ENCODE peak calls at places on chromosomes 7 and 10, in ten cellular contexts. Z is SJSA1; V is cardiac muscle cell; E is right atrium auricular region; Q is kidney; P is CD8-positive, alpha-beta memory T cell; K is hepatocyte; N is left lung; F is upper lobe of right lung; O is mucosa of descending colon. A is an unnamed sample.

GRCh38 chr10:680146-680545 is 9.3 kb downstream of the DIP2C start:
- DNase-seq in V (no peak), N (no peak), F (peak; percentile 48), Z (no peak), E (no peak), K (no peak), P (no peak), Q (no peak), O (no peak), A (peak; percentile 53)

GRCh38 chr10:72846225-72846624 is 47.3 kb upstream of the OIT3 start:
- DNase-seq in N (no peak), Q (no peak), K (no peak), F (no peak), E (no peak), V (no peak), O (no peak), P (no peak), Z (no peak), A (no peak)

GRCh38 chr10:126803394-126803793 is 101.8 kb upstream of the DOCK1 start:
- DNase-seq in F (no peak), O (no peak), V (no peak), P (no peak), E (no peak), K (no peak), Z (no peak), N (no peak), Q (no peak), A (no peak)

GRCh38 chr10:70478191-70479160 is at the start of gene PALD1:
- DNase-seq in N (peak; percentile 72), P (peak; percentile 16), Q (peak; percentile 91), F (peak; percentile 82), E (peak; percentile 81), O (peak; percentile 62), K (peak; percentile 72), Z (no peak), V (peak; percentile 71), A (no peak)

GRCh38 chr10:14532473-14533251 is 201.9 kb upstream of the FRMD4A start:
- DNase-seq in P (no peak), V (no peak), O (peak; percentile 67), Q (no peak), N (no peak), F (no peak), K (peak; percentile 77), E (no peak), Z (no peak), A (no peak)

GRCh38 chr7:106871793-106872571 is 6.9 kb downstream of the PIK3CG start:
- DNase-seq in P (no peak), O (no peak), Q (no peak), N (no peak), K (no peak), Z (no peak), V (no peak), E (no peak), F (no peak), A (no peak)

GRCh38 chr7:24870766-24871165 is 109.2 kb downstream of the OSBPL3 start:
- DNase-seq in F (no peak), N (no peak), P (no peak), K (no peak), Q (no peak), Z (no peak), E (no peak), O (no peak), V (no peak), A (no peak)

GRCh38 chr10:117899181-117899683 is 147.5 kb downstream of the RAB11FIP2 start:
- DNase-seq in K (no peak), Z (no peak), E (no peak), Q (no peak), N (no peak), V (no peak), P (no peak), F (no peak), O (no peak), A (no peak)

GRCh38 chr7:50369408-50370026 is 65.0 kb downstream of the IKZF1 start:
- DNase-seq in Z (no peak), N (no peak), P (peak; percentile 44), Q (no peak), E (no peak), O (no peak), V (peak; percentile 43), K (no peak), F (no peak), A (no peak)

DNA sequence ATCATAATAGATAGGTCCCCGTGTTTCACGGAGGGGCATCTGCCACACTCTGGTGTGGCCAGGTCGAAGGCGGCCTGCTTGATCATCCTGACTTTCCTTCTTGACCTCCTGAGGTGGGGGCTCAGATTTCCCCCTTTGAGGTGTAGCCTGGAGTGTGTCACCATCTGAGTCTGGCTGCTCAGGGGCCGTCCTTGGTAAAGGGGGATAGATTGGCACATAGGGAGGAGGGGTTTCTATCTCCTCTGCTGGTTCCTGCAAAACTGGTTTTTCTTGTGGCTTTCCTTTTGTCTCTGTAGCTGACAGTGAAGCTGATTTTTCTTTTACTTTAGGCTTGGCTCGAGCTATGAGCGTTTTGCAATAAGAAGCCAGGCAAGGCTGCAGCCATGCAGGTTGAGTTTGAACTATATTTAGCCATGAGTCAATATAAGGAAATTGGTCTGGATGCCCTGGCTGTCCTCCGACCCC is 7.1 kb upstream of the ZNF117 start:
- DNase-seq in N (no peak), F (no peak), V (peak; percentile 2), Q (no peak), O (no peak), Z (no peak), P (no peak), K (no peak), E (no peak), A (no peak)
- H3K9me3 ChIP-seq in N (peaks cover 68% of the 10 kb centered on the region), F (peaks cover 18% of the 10 kb centered on the region), V (no peaks in the 10 kb centered on the region), Q (no peaks in the 10 kb centered on the region), O (peaks cover 63% of the 10 kb centered on the region), Z (peaks cover 16% of the 10 kb centered on the region), P (peaks cover 42% of the 10 kb centered on the region), K (peaks cover 43% of the 10 kb centered on the region), E (no peaks in the 10 kb centered on the region), A (no peaks in the 10 kb centered on the region)

GRCh38 chr10:87804939-87805569 is 13.0 kb downstream of the ATAD1 start:
- DNase-seq in K (no peak), Q (no peak), V (no peak), E (no peak), O (no peak), P (no peak), F (no peak), N (no peak), Z (no peak), A (no peak)
- H3K9me3 ChIP-seq in K (peaks cover 13% of the 10 kb centered on the region), Q (no peaks in the 10 kb centered on the region), V (no peaks in the 10 kb centered on the region), E (no peaks in the 10 kb centered on the region), O (peaks cover 16% of the 10 kb centered on the region), P (no peaks in the 10 kb centered on the region), F (no peaks in the 10 kb centered on the region), N (peaks cover 24% of the 10 kb centered on the region), Z (no peaks in the 10 kb centered on the region), A (peaks cover 5% of the 10 kb centered on the region)

DNA sequence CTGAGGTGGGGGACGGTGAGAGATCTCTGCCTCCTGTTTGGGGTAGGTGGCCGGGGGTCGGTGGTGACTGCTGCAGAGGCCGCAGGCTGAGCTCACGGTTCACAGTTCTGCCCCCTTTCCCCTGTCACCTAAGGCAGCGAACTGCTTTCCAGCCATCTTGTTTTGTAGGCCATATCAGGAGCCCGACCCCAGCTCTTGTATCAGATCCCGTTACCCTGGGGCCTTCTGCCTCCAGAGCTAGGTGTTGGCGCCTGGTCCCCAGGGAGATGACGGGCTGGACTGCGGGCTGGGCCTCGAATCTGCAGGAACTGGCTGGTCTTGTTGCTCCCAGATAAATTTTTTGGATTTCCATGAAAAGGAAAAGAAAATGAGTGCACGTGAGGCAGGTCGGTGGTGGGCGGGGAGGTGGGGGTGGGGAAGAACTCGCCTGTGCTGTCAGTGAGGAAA is 183.0 kb downstream of the DNAJB6 start:
- DNase-seq in P (no peak), Z (no peak), V (no peak), O (no peak), E (peak; percentile 32), K (no peak), N (no peak), Q (no peak), F (peak; percentile 53), A (no peak)
- H3K9me3 ChIP-seq in P (no peaks in the 10 kb centered on the region), Z (no peaks in the 10 kb centered on the region), V (no peaks in the 10 kb centered on the region), O (no peaks in the 10 kb centered on the region), E (no peaks in the 10 kb centered on the region), K (no peaks in the 10 kb centered on the region), N (no peaks in the 10 kb centered on the region), Q (no peaks in the 10 kb centered on the region), F (no peaks in the 10 kb centered on the region), A (no peaks in the 10 kb centered on the region)

GRCh38 chr7:158327571-158328180 is 259.9 kb downstream of the PTPRN2 start:
- DNase-seq in N (no peak), Z (no peak), E (peak; percentile 43), F (no peak), V (no peak), K (no peak), P (no peak), O (no peak), Q (no peak), A (no peak)
- H3K9me3 ChIP-seq in N (peaks cover 26% of the 10 kb centered on the region), Z (peaks cover 10% of the 10 kb centered on the region), E (no peaks in the 10 kb centered on the region), F (no peaks in the 10 kb centered on the region), V (no peaks in the 10 kb centered on the region), K (no peaks in the 10 kb centered on the region), P (no peaks in the 10 kb centered on the region), O (peaks cover 6% of the 10 kb centered on the region), Q (no peaks in the 10 kb centered on the region), A (no peaks in the 10 kb centered on the region)